ENCODE peak calls at places on chromosome 9, in seven cellular contexts. One of them, this sample, is unnamed.

GRCh38 chr9:96087669-96088299 is 212.3 kb downstream of the ERCC6L2 start:
- DNase-seq in kidney epithelial cell: peak
- DNase-seq in spleen: no peak
- DNase-seq in cardiac muscle cell: no peak
- DNase-seq in neural progenitor cell: peak
- DNase-seq in BJ: no peak
- DNase-seq in right lobe of liver: no peak
- DNase-seq in this sample: no peak

GRCh38 chr9:129885018-129885669 is 49.9 kb downstream of the USP20 start:
- DNase-seq in spleen: peak
- DNase-seq in kidney epithelial cell: no peak
- DNase-seq in right lobe of liver: peak
- DNase-seq in BJ: no peak
- DNase-seq in neural progenitor cell: peak
- DNase-seq in cardiac muscle cell: no peak
- DNase-seq in this sample: no peak

GRCh38 chr9:85471791-85472190 is 270.0 kb downstream of the AGTPBP1 start:
- DNase-seq in kidney epithelial cell: no peak
- DNase-seq in right lobe of liver: no peak
- DNase-seq in cardiac muscle cell: no peak
- DNase-seq in spleen: no peak
- DNase-seq in BJ: no peak
- DNase-seq in neural progenitor cell: no peak
- DNase-seq in this sample: no peak

GRCh38 chr9:107792006-107792405 is 302.4 kb upstream of the KLF4 start:
- DNase-seq in right lobe of liver: no peak
- DNase-seq in neural progenitor cell: no peak
- DNase-seq in cardiac muscle cell: no peak
- DNase-seq in kidney epithelial cell: no peak
- DNase-seq in BJ: no peak
- DNase-seq in spleen: no peak
- DNase-seq in this sample: no peak

GRCh38 chr9:105259731-105260612 is 15.5 kb downstream of the SLC44A1 start:
- DNase-seq in spleen: no peak
- DNase-seq in kidney epithelial cell: no peak
- DNase-seq in cardiac muscle cell: no peak
- DNase-seq in neural progenitor cell: no peak
- DNase-seq in BJ: no peak
- DNase-seq in right lobe of liver: no peak
- DNase-seq in this sample: no peak

GRCh38 chr9:129436751-129437625 is 183.9 kb downstream of the C9orf50 start:
- DNase-seq in right lobe of liver: peak
- DNase-seq in spleen: no peak
- DNase-seq in BJ: no peak
- DNase-seq in cardiac muscle cell: peak
- DNase-seq in neural progenitor cell: peak
- DNase-seq in kidney epithelial cell: no peak
- DNase-seq in this sample: no peak

GRCh38 chr9:97930972-97931371 is 7.0 kb downstream of the HEMGN start:
- DNase-seq in cardiac muscle cell: no peak
- DNase-seq in kidney epithelial cell: no peak
- DNase-seq in spleen: no peak
- DNase-seq in neural progenitor cell: no peak
- DNase-seq in right lobe of liver: no peak
- DNase-seq in BJ: no peak
- DNase-seq in this sample: no peak

GRCh38 chr9:128940946-128941755 is 6.3 kb downstream of the DOLK start:
- DNase-seq in BJ: no peak
- DNase-seq in kidney epithelial cell: no peak
- DNase-seq in spleen: peak
- DNase-seq in cardiac muscle cell: no peak
- DNase-seq in right lobe of liver: no peak
- DNase-seq in neural progenitor cell: no peak
- DNase-seq in this sample: no peak

GRCh38 chr9:77502568-77502967 is 145.6 kb downstream of the GNA14 start:
- DNase-seq in spleen: no peak
- DNase-seq in neural progenitor cell: peak
- DNase-seq in BJ: no peak
- DNase-seq in cardiac muscle cell: no peak
- DNase-seq in right lobe of liver: no peak
- DNase-seq in kidney epithelial cell: no peak
- DNase-seq in this sample: no peak

GRCh38 chr9:89455356-89455824 is 42.5 kb downstream of the SEMA4D start:
- DNase-seq in spleen: peak
- DNase-seq in kidney epithelial cell: no peak
- DNase-seq in right lobe of liver: no peak
- DNase-seq in cardiac muscle cell: no peak
- DNase-seq in BJ: no peak
- DNase-seq in neural progenitor cell: no peak
- DNase-seq in this sample: no peak

GRCh38 chr9:81969971-81970370 is 18.6 kb upstream of the SPATA31D1 start:
- DNase-seq in spleen: no peak
- DNase-seq in cardiac muscle cell: no peak
- DNase-seq in kidney epithelial cell: no peak
- DNase-seq in neural progenitor cell: no peak
- DNase-seq in right lobe of liver: no peak
- DNase-seq in BJ: no peak
- DNase-seq in this sample: no peak

GRCh38 chr9:117664419-117664818 is 39.8 kb upstream of the TLR4 start:
- DNase-seq in cardiac muscle cell: no peak
- DNase-seq in neural progenitor cell: no peak
- DNase-seq in right lobe of liver: no peak
- DNase-seq in kidney epithelial cell: no peak
- DNase-seq in BJ: no peak
- DNase-seq in spleen: no peak
- DNase-seq in this sample: no peak

GRCh38 chr9:109716631-109717030 is 63.4 kb upstream of the PALM2AKAP2 start:
- DNase-seq in spleen: no peak
- DNase-seq in cardiac muscle cell: no peak
- DNase-seq in neural progenitor cell: no peak
- DNase-seq in BJ: no peak
- DNase-seq in kidney epithelial cell: no peak
- DNase-seq in right lobe of liver: no peak
- DNase-seq in this sample: no peak

GRCh38 chr9:131254107-131254491 is 22.2 kb downstream of the FAM78A start:
- DNase-seq in kidney epithelial cell: no peak
- DNase-seq in BJ: no peak
- DNase-seq in spleen: peak
- DNase-seq in right lobe of liver: no peak
- DNase-seq in neural progenitor cell: peak
- DNase-seq in cardiac muscle cell: peak
- DNase-seq in this sample: no peak

GRCh38 chr9:92911496-92912475 is 33.9 kb upstream of the ZNF484 start:
- DNase-seq in kidney epithelial cell: no peak
- DNase-seq in neural progenitor cell: peak
- DNase-seq in BJ: no peak
- DNase-seq in spleen: no peak
- DNase-seq in cardiac muscle cell: no peak
- DNase-seq in right lobe of liver: no peak
- DNase-seq in this sample: no peak

GRCh38 chr9:128927731-128928411 is 7.1 kb downstream of the PHYHD1 start:
- DNase-seq in neural progenitor cell: peak
- DNase-seq in BJ: no peak
- DNase-seq in right lobe of liver: peak
- DNase-seq in kidney epithelial cell: no peak
- DNase-seq in cardiac muscle cell: peak
- DNase-seq in spleen: no peak
- DNase-seq in this sample: no peak

GRCh38 chr9:113215142-113215541 is 5.9 kb downstream of the FKBP15 start:
- DNase-seq in cardiac muscle cell: no peak
- DNase-seq in BJ: no peak
- DNase-seq in neural progenitor cell: no peak
- DNase-seq in kidney epithelial cell: no peak
- DNase-seq in right lobe of liver: no peak
- DNase-seq in spleen: no peak
- DNase-seq in this sample: no peak

GRCh38 chr9:6024035-6024554 is 8.7 kb upstream of the RANBP6 start:
- DNase-seq in cardiac muscle cell: peak
- DNase-seq in kidney epithelial cell: no peak
- DNase-seq in spleen: no peak
- DNase-seq in neural progenitor cell: peak
- DNase-seq in right lobe of liver: no peak
- DNase-seq in BJ: no peak
- DNase-seq in this sample: no peak

GRCh38 chr9:131096490-131097258 is at the start of gene AIF1L:
- DNase-seq in BJ: no peak
- DNase-seq in cardiac muscle cell: peak
- DNase-seq in kidney epithelial cell: no peak
- DNase-seq in neural progenitor cell: peak
- DNase-seq in spleen: no peak
- DNase-seq in right lobe of liver: no peak
- DNase-seq in this sample: no peak

GRCh38 chr9:5073701-5074100 is 88.6 kb downstream of the JAK2 start:
- DNase-seq in BJ: no peak
- DNase-seq in neural progenitor cell: no peak
- DNase-seq in cardiac muscle cell: no peak
- DNase-seq in kidney epithelial cell: no peak
- DNase-seq in right lobe of liver: no peak
- DNase-seq in spleen: no peak
- DNase-seq in this sample: no peak

GRCh38 chr9:79222483-79222882 is 349.3 kb upstream of the TLE4 start:
- DNase-seq in BJ: no peak
- DNase-seq in spleen: no peak
- DNase-seq in kidney epithelial cell: no peak
- DNase-seq in right lobe of liver: no peak
- DNase-seq in cardiac muscle cell: no peak
- DNase-seq in neural progenitor cell: no peak
- DNase-seq in this sample: no peak

GRCh38 chr9:100739208-100739607 is 161.3 kb downstream of the CAVIN4 start:
- DNase-seq in spleen: no peak
- DNase-seq in right lobe of liver: no peak
- DNase-seq in kidney epithelial cell: no peak
- DNase-seq in cardiac muscle cell: no peak
- DNase-seq in neural progenitor cell: no peak
- DNase-seq in BJ: no peak
- DNase-seq in this sample: no peak

GRCh38 chr9:129313331-129313955 is 135.4 kb upstream of the IER5L start:
- DNase-seq in neural progenitor cell: no peak
- DNase-seq in right lobe of liver: peak
- DNase-seq in kidney epithelial cell: no peak
- DNase-seq in BJ: no peak
- DNase-seq in spleen: peak
- DNase-seq in cardiac muscle cell: no peak
- DNase-seq in this sample: no peak

GRCh38 chr9:114953917-114954316 is 23.5 kb upstream of the TNFSF8 start:
- DNase-seq in kidney epithelial cell: peak
- DNase-seq in right lobe of liver: no peak
- DNase-seq in cardiac muscle cell: no peak
- DNase-seq in neural progenitor cell: no peak
- DNase-seq in spleen: no peak
- DNase-seq in BJ: peak
- DNase-seq in this sample: peak

GRCh38 chr9:90393355-90394152 is 249.1 kb downstream of the DIRAS2 start:
- DNase-seq in neural progenitor cell: no peak
- DNase-seq in spleen: no peak
- DNase-seq in cardiac muscle cell: no peak
- DNase-seq in kidney epithelial cell: peak
- DNase-seq in right lobe of liver: no peak
- DNase-seq in BJ: no peak
- DNase-seq in this sample: no peak

GRCh38 chr9:34126207-34127034 is at the start of gene DCAF12:
- DNase-seq in cardiac muscle cell: peak
- DNase-seq in spleen: peak
- DNase-seq in right lobe of liver: peak
- DNase-seq in BJ: peak
- DNase-seq in neural progenitor cell: peak
- DNase-seq in kidney epithelial cell: peak
- DNase-seq in this sample: peak

GRCh38 chr9:128011071-128011817 is 30.5 kb upstream of the EEIG1 start:
- DNase-seq in BJ: no peak
- DNase-seq in spleen: peak
- DNase-seq in right lobe of liver: peak
- DNase-seq in kidney epithelial cell: no peak
- DNase-seq in cardiac muscle cell: no peak
- DNase-seq in neural progenitor cell: no peak
- DNase-seq in this sample: no peak

GRCh38 chr9:133959966-133960567 is 32.1 kb downstream of the VAV2 start:
- DNase-seq in kidney epithelial cell: no peak
- DNase-seq in right lobe of liver: peak
- DNase-seq in cardiac muscle cell: no peak
- DNase-seq in spleen: peak
- DNase-seq in neural progenitor cell: no peak
- DNase-seq in BJ: no peak
- DNase-seq in this sample: no peak
- H3K4me3 ChIP-seq in kidney epithelial cell: no peak
- H3K4me3 ChIP-seq in right lobe of liver: no peak
- H3K4me3 ChIP-seq in cardiac muscle cell: no peak
- H3K4me3 ChIP-seq in spleen: no peak
- H3K4me3 ChIP-seq in neural progenitor cell: no peak
- H3K4me3 ChIP-seq in BJ: no peak
- H3K4me3 ChIP-seq in this sample: no peak

GRCh38 chr9:121748727-121749546 is 97.5 kb downstream of the DAB2IP start:
- DNase-seq in neural progenitor cell: no peak
- DNase-seq in spleen: no peak
- DNase-seq in BJ: no peak
- DNase-seq in right lobe of liver: no peak
- DNase-seq in kidney epithelial cell: no peak
- DNase-seq in cardiac muscle cell: no peak
- DNase-seq in this sample: no peak
- TF ChIP-seq CTCF in neural progenitor cell: no peak
- TF ChIP-seq CTCF in spleen: no peak
- TF ChIP-seq CTCF in BJ: no peak
- TF ChIP-seq CTCF in right lobe of liver: no peak
- TF ChIP-seq CTCF in kidney epithelial cell: no peak
- TF ChIP-seq CTCF in cardiac muscle cell: no peak
- TF ChIP-seq CTCF in this sample: no peak

GRCh38 chr9:132769895-132770774 is 99.9 kb downstream of the GTF3C4 start:
- DNase-seq in neural progenitor cell: peak
- DNase-seq in kidney epithelial cell: no peak
- DNase-seq in spleen: peak
- DNase-seq in cardiac muscle cell: peak
- DNase-seq in right lobe of liver: peak
- DNase-seq in BJ: no peak
- DNase-seq in this sample: no peak
- H3K4me3 ChIP-seq in neural progenitor cell: peak
- H3K4me3 ChIP-seq in kidney epithelial cell: peak
- H3K4me3 ChIP-seq in spleen: peak
- H3K4me3 ChIP-seq in cardiac muscle cell: peak
- H3K4me3 ChIP-seq in right lobe of liver: peak
- H3K4me3 ChIP-seq in BJ: peak
- H3K4me3 ChIP-seq in this sample: peak

DNA sequence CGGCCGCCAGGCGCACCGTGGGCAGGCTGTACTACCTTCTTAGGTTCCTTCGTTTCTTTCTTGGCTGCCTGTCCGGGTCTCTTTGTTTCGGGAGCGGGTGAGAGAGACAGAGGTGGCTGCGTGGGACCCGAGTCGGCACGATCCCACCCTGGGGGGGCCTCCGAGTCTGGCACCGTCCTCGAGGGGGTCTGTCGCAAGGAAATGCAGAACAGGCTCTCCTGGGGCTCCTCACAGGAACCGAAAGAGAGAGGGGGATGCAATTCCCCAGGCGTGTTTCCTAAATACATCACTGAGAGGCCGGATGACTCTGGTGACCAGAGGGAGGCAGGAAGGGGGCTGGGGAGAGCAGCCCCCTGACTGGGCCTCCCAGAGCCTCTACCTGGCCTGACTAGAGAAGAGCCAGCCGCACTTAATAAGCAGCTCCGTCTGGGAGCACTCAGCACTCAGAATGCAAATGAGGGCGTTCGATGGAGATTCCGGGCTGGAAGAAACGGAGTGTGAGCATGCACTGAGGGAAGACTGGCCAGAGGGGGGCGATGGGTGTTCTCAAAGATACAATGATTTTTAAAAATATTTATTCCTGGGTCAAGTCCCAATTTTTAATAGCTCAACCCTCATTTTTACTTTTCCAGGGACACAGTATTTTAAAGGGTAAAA is 11.7 kb upstream of the INPP5E start:
- DNase-seq in spleen: no peak
- DNase-seq in kidney epithelial cell: no peak
- DNase-seq in neural progenitor cell: no peak
- DNase-seq in right lobe of liver: no peak
- DNase-seq in BJ: no peak
- DNase-seq in cardiac muscle cell: peak
- DNase-seq in this sample: no peak
- TF ChIP-seq CTCF in spleen: no peak
- TF ChIP-seq CTCF in kidney epithelial cell: no peak
- TF ChIP-seq CTCF in neural progenitor cell: no peak
- TF ChIP-seq CTCF in right lobe of liver: no peak
- TF ChIP-seq CTCF in BJ: peak
- TF ChIP-seq CTCF in cardiac muscle cell: no peak
- TF ChIP-seq CTCF in this sample: no peak